ENCODE peak calls at places on chromosomes 7 and 10, in four cellular contexts. Y is mesenchymal stem cell, W is neuronal stem cell, T is H9. D is an unnamed sample.

GRCh38 chr10:69491611-69492010 is 40.3 kb downstream of the TSPAN15 start:
- DNase-seq in Y (no peak), T (no peak), W (no peak), D (no peak)

GRCh38 chr10:92640110-92640509 is 47.2 kb downstream of the KIF11 start:
- DNase-seq in Y (peak; percentile 52), T (no peak), W (no peak), D (no peak)

GRCh38 chr7:124459101-124460052 is 306.2 kb downstream of the GPR37 start:
- DNase-seq in W (no peak), Y (peak; percentile 90), T (no peak), D (peak; percentile 8)

GRCh38 chr7:17185690-17186070 is 112.8 kb upstream of the AHR start:
- DNase-seq in Y (peak; percentile 58), W (no peak), T (no peak), D (peak; percentile 19)

GRCh38 chr7:135923700-135924261 is 53.4 kb downstream of the MTPN start:
- DNase-seq in W (no peak), Y (peak; percentile 86), T (no peak), D (peak; percentile 11)

GRCh38 chr10:123442901-123443300 is 223.3 kb upstream of the GPR26 start:
- DNase-seq in Y (no peak), W (no peak), T (no peak), D (no peak)

GRCh38 chr7:450741-451140 is 68.9 kb downstream of the PDGFA start:
- DNase-seq in T (no peak), Y (no peak), W (no peak), D (no peak)

GRCh38 chr10:80596391-80597257 is 58.9 kb downstream of the SH2D4B start:
- DNase-seq in W (peak; percentile 26), Y (peak; percentile 42), T (peak; percentile 66), D (peak; percentile 35)

GRCh38 chr7:90681336-90682019 is 85.4 kb downstream of the CDK14 start:
- DNase-seq in Y (no peak), T (no peak), W (no peak), D (no peak)

GRCh38 chr7:45174328-45174610 is 16.7 kb downstream of the RAMP3 start:
- DNase-seq in W (no peak), T (no peak), Y (no peak), D (no peak)

GRCh38 chr7:26065652-26066051 is 86.3 kb upstream of the NFE2L3 start:
- DNase-seq in W (no peak), T (no peak), Y (no peak), D (no peak)

GRCh38 chr10:46330881-46331280 is 44.1 kb downstream of the ANTXRL start:
- DNase-seq in Y (no peak), T (no peak), W (no peak), D (no peak)

GRCh38 chr10:109183366-109183765 is 739.9 kb downstream of the XPNPEP1 start:
- DNase-seq in Y (no peak), W (no peak), T (no peak), D (no peak)

GRCh38 chr7:18866359-18867036 is 250.9 kb downstream of the TWIST1 start:
- DNase-seq in W (no peak), T (no peak), Y (peak; percentile 97), D (peak; percentile 25)

GRCh38 chr10:123478112-123478511 is 188.0 kb upstream of the GPR26 start:
- DNase-seq in Y (no peak), W (no peak), T (no peak), D (no peak)

GRCh38 chr10:79394631-79395030 is 47.4 kb downstream of the PPIF start:
- DNase-seq in W (no peak), Y (no peak), T (no peak), D (no peak)

GRCh38 chr7:84162125-84162524 is 32.5 kb downstream of the SEMA3A start:
- DNase-seq in Y (no peak), W (no peak), T (no peak), D (no peak)

GRCh38 chr10:132967540-132967939 is 25.2 kb upstream of the CFAP46 start:
- DNase-seq in Y (no peak), T (no peak), W (no peak), D (no peak)

GRCh38 chr7:151992375-151992774 is 33.1 kb upstream of the GALNT11 start:
- DNase-seq in Y (peak; percentile 19), T (peak; percentile 90), W (peak; percentile 43), D (peak; percentile 56)

GRCh38 chr10:96890580-96890979 is 58.5 kb downstream of the LCOR start:
- DNase-seq in Y (no peak), T (no peak), W (no peak), D (no peak)

GRCh38 chr7:75033064-75033463 is 40.5 kb downstream of the RCC1L start:
- DNase-seq in W (no peak), Y (no peak), T (peak; percentile 74), D (peak; percentile 30)

GRCh38 chr10:77609781-77610272 is 27.8 kb downstream of the KCNMA1 start:
- DNase-seq in Y (peak; percentile 59), W (no peak), T (no peak), D (no peak)

GRCh38 chr10:37947526-37947925 is 28.9 kb downstream of the ZNF25 start:
- DNase-seq in Y (no peak), W (no peak), T (no peak), D (no peak)

GRCh38 chr10:60430017-60430416 is 40.3 kb upstream of the ANK3 start:
- DNase-seq in W (no peak), Y (no peak), T (no peak), D (no peak)

GRCh38 chr7:114787556-114787955 is 134.3 kb upstream of the MDFIC start:
- DNase-seq in W (no peak), T (no peak), Y (no peak), D (no peak)

GRCh38 chr10:31320598-31321211 is 1.7 kb downstream of the ZEB1 start:
- DNase-seq in Y (peak; percentile 71), T (peak; percentile 33), W (peak; percentile 40), D (no peak)

GRCh38 chr10:74035324-74035723 is 37.4 kb downstream of the VCL start:
- DNase-seq in W (no peak), Y (no peak), T (no peak), D (no peak)

GRCh38 chr10:124518366-124518765 is 56.7 kb downstream of the LHPP start:
- DNase-seq in Y (no peak), T (no peak), W (no peak), D (no peak)

GRCh38 chr10:59283456-59284082 is 78.8 kb downstream of the FAM13C start:
- DNase-seq in W (peak; percentile 17), T (no peak), Y (no peak), D (no peak)

GRCh38 chr7:30142710-30143109 is 7.9 kb downstream of the MTURN start:
- DNase-seq in T (no peak), W (no peak), Y (peak; percentile 15), D (peak; percentile 23)

DNA sequence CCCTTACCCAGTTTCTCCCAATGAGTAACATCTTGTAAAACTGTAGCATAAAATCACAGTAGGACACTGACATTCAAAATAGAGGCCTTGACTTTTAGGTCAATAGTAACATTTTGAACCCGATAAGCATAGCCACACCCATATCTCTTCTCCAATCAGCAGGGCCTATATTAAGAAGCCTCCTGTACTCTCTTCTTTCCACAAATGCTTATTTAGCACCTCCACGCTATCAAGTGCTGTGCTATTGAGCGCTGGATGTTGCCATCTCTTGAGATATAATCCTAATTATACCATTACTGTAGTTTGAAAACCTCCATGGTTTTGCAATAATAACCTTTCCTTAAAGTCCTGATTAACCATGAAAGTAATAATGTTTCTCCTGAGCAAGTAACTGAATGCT is 40.1 kb upstream of the CBLL1 start:
- DNase-seq in T (no peak), W (no peak), Y (no peak), D (no peak)
- H3K18ac ChIP-seq in T (no peak overlapping the region), W (no peak overlapping the region), Y (no peak overlapping the region), D (no peak overlapping the region)

DNA sequence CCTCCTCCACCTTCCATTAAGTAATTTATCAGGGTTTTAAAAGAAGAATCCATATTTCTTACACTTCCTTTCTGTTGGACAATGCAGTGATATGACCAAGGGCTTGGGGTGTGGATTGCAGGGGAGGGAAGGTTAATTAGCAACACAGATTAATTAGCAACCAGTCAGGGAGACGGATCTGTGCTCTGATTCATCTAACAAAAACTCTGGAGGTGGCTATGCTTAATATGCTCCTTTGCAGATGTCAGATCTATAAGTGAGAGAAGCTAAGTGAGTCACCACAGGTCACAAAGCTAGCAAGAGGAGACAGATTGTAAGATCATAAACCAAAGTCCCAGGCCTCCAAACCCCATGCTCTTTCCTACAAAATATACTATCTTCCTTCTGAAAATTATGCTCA is 178.8 kb upstream of the ITGB1 start:
- DNase-seq in Y (peak; percentile 45), W (no peak), T (no peak), D (no peak)
- H3K18ac ChIP-seq in Y (no peak overlapping the region), W (no peak overlapping the region), T (no peak overlapping the region), D (no peak overlapping the region)

GRCh38 chr10:4772202-4772570 is 53.8 kb upstream of the AKR1E2 start:
- DNase-seq in Y (no peak), W (no peak), T (no peak), D (no peak)
- H3K18ac ChIP-seq in Y (no peak overlapping the region), W (no peak overlapping the region), T (no peak overlapping the region), D (no peak overlapping the region)

GRCh38 chr10:94133239-94133638 is 139.5 kb downstream of the PLCE1 start:
- DNase-seq in Y (no peak), T (no peak), W (no peak), D (no peak)
- H3K18ac ChIP-seq in Y (no peak overlapping the region), T (no peak overlapping the region), W (no peak overlapping the region), D (no peak overlapping the region)

GRCh38 chr7:138009350-138009653 is 7.4 kb upstream of the CREB3L2 start:
- DNase-seq in Y (no peak), W (no peak), T (no peak), D (no peak)
- H3K18ac ChIP-seq in Y (no peak overlapping the region), W (no peak overlapping the region), T (no peak overlapping the region), D (no peak overlapping the region)